ENCODE peak calls at places on chromosomes 11 and 22, in four cellular contexts. X, J, P and L are unnamed samples.

GRCh38 chr11:46388619-46389449 is 2.7 kb downstream of the CHRM4 start:
- DNase-seq in X (no peak), J (no peak), P (no peak), L (no peak)

GRCh38 chr11:34349882-34350281 is 7.9 kb downstream of the ABTB2 start:
- DNase-seq in X (no peak), J (no peak), P (no peak), L (no peak)

GRCh38 chr22:36816635-36817428 is at the start of gene PVALB:
- DNase-seq in X (no peak), J (peak; percentile 19), P (peak; percentile 6), L (no peak)

GRCh38 chr11:45252134-45252856 is 33.8 kb downstream of the SYT13 start:
- DNase-seq in X (no peak), J (peak; percentile 17), P (peak; percentile 70), L (peak; percentile 19)

GRCh38 chr11:14312736-14313438 is 46.1 kb downstream of the RRAS2 start:
- DNase-seq in X (no peak), J (peak; percentile 14), P (no peak), L (no peak)

GRCh38 chr11:6609502-6610015 is 2.5 kb downstream of the TAF10 start:
- DNase-seq in X (no peak), J (no peak), P (no peak), L (no peak)

GRCh38 chr11:130634186-130634585 is 185.7 kb downstream of the ADAMTS15 start:
- DNase-seq in X (no peak), J (no peak), P (no peak), L (no peak)

GRCh38 chr22:31944700-31945477 is 554 bp downstream of the YWHAH start:
- DNase-seq in X (peak; percentile 17), J (peak; percentile 35), P (peak; percentile 41), L (no peak)

GRCh38 chr11:13440100-13440855 is 22.7 kb downstream of the BTBD10 start:
- DNase-seq in X (no peak), J (peak; percentile 17), P (peak; percentile 56), L (no peak)

GRCh38 chr11:102382384-102382783 is 35.4 kb downstream of the BIRC2 start:
- DNase-seq in X (no peak), J (no peak), P (no peak), L (no peak)

GRCh38 chr11:126347751-126348628 is 7.5 kb upstream of the ST3GAL4 start:
- DNase-seq in X (no peak), J (no peak), P (no peak), L (no peak)

GRCh38 chr22:48885271-48885918 is 942.3 kb downstream of the BRD1 start:
- DNase-seq in X (no peak), J (no peak), P (no peak), L (no peak)

GRCh38 chr11:12540913-12541587 is 133.2 kb upstream of the TEAD1 start:
- DNase-seq in X (no peak), J (no peak), P (peak; percentile 28), L (no peak)

GRCh38 chr22:25824828-25825474 is 83.0 kb downstream of the MYO18B start:
- DNase-seq in X (no peak), J (no peak), P (no peak), L (no peak)

GRCh38 chr11:73376803-73377629 is 817 bp downstream of the RELT start:
- DNase-seq in X (peak; percentile 56), J (peak; percentile 78), P (peak; percentile 64), L (peak; percentile 66)

GRCh38 chr11:9771126-9771624 is 107.3 kb downstream of the SWAP70 start:
- DNase-seq in X (no peak), J (no peak), P (no peak), L (no peak)

GRCh38 chr11:68396526-68396925 is 64.0 kb upstream of the PPP6R3 start:
- DNase-seq in X (no peak), J (no peak), P (no peak), L (no peak)

GRCh38 chr11:56841210-56841810 is 92.8 kb upstream of the OR9G4 start:
- DNase-seq in X (peak; percentile 7), J (peak; percentile 40), P (peak; percentile 60), L (no peak)

GRCh38 chr11:127624455-127624854 is 623.9 kb upstream of the KIRREL3 start:
- DNase-seq in X (no peak), J (peak; percentile 14), P (no peak), L (no peak)

GRCh38 chr22:50139843-50140415 is 30.6 kb upstream of the PANX2 start:
- DNase-seq in X (no peak), J (peak; percentile 20), P (no peak), L (no peak)

GRCh38 chr11:35427158-35427557 is 7.8 kb upstream of the SLC1A2 start:
- DNase-seq in X (no peak), J (no peak), P (no peak), L (no peak)

GRCh38 chr22:35046744-35047462 is 19.1 kb upstream of the ISX start:
- DNase-seq in X (no peak), J (no peak), P (no peak), L (no peak)

GRCh38 chr22:22037740-22038139 is 55.2 kb upstream of the TOP3B start:
- DNase-seq in X (no peak), J (no peak), P (no peak), L (no peak)

GRCh38 chr11:45180888-45181594 is 34.6 kb downstream of the PRDM11 start:
- DNase-seq in X (no peak), J (peak; percentile 10), P (peak; percentile 76), L (peak; percentile 19)

GRCh38 chr11:119739021-119739703 is 10.2 kb upstream of the NECTIN1 start:
- DNase-seq in X (no peak), J (no peak), P (no peak), L (no peak)

GRCh38 chr11:120956710-120957500 is 67.0 kb upstream of the TBCEL start:
- DNase-seq in X (no peak), J (peak; percentile 39), P (no peak), L (no peak)

GRCh38 chr22:40603088-40603605 is 33.4 kb downstream of the MRTFA start:
- DNase-seq in X (no peak), J (no peak), P (no peak), L (no peak)

GRCh38 chr11:25992254-25992653 is 339.7 kb upstream of the ANO3 start:
- DNase-seq in X (no peak), J (no peak), P (no peak), L (no peak)

GRCh38 chr11:76610871-76611475 is 59.6 kb downstream of the LRRC32 start:
- DNase-seq in X (no peak), J (no peak), P (no peak), L (no peak)

GRCh38 chr11:12785901-12786300 is 111.7 kb downstream of the TEAD1 start:
- DNase-seq in X (no peak), J (no peak), P (peak; percentile 83), L (no peak)

GRCh38 chr22:50684986-50685385 is 12.4 kb downstream of the SHANK3 start:
- DNase-seq in X (no peak), J (no peak), P (no peak), L (no peak)